ENCODE peak calls at places on chromosomes 5 and 9, in four cellular contexts. K, M, L and D are unnamed samples.
A peak's percentile ranks its signal among the peaks of the same experiment; 100 is the strongest.

GRCh38 chr5:149915392-149916260 is 29.0 kb downstream of the PDE6A start:
- DNase-seq in K (no peak), M (no peak), L (no peak), D (no peak)

GRCh38 chr9:36765468-36766341 is 193.0 kb downstream of the MELK start:
- DNase-seq in L (peak; percentile 97), K (peak; percentile 43), M (no peak), D (peak; percentile 96)

GRCh38 chr9:126532019-126532462 is 81.7 kb upstream of the LMX1B start:
- DNase-seq in M (no peak), L (no peak), K (no peak), D (no peak)

GRCh38 chr5:13027886-13028285 is 916.6 kb downstream of the DNAH5 start:
- DNase-seq in K (no peak), M (no peak), L (no peak), D (no peak)

GRCh38 chr5:154086641-154087040 is 47.9 kb downstream of the MFAP3 start:
- DNase-seq in K (no peak), L (no peak), M (no peak), D (no peak)

GRCh38 chr5:175658299-175659145 is 651 bp downstream of the HRH2 start:
- DNase-seq in M (no peak), L (no peak), K (peak; percentile 35), D (no peak)

GRCh38 chr5:36599986-36600779 is 6.2 kb upstream of the SLC1A3 start:
- DNase-seq in K (no peak), M (no peak), L (no peak), D (no peak)

GRCh38 chr5:143052967-143053682 is 282.9 kb downstream of the ARHGAP26 start:
- DNase-seq in L (no peak), M (peak; percentile 9), K (no peak), D (no peak)

GRCh38 chr5:135535820-135536801 is at the start of gene NEUROG1:
- DNase-seq in L (no peak), K (no peak), M (peak; percentile 52), D (no peak)

GRCh38 chr9:126605792-126606482 is 7.8 kb upstream of the LMX1B start:
- DNase-seq in M (no peak), K (no peak), L (no peak), D (no peak)

GRCh38 chr5:39533749-39534148 is 109.0 kb upstream of the DAB2 start:
- DNase-seq in M (peak; percentile 9), K (no peak), L (no peak), D (no peak)

GRCh38 chr9:90631964-90632363 is 10.7 kb downstream of the DIRAS2 start:
- DNase-seq in K (no peak), M (no peak), L (no peak), D (no peak)

GRCh38 chr5:107853696-107854095 is 183.0 kb upstream of the EFNA5 start:
- DNase-seq in L (no peak), M (no peak), K (no peak), D (no peak)

GRCh38 chr9:124695280-124695890 is 75.7 kb downstream of the NR6A1 start:
- DNase-seq in K (no peak), M (no peak), L (no peak), D (no peak)

GRCh38 chr9:95971815-95972214 is 96.3 kb downstream of the ERCC6L2 start:
- DNase-seq in K (no peak), L (no peak), M (no peak), D (no peak)

GRCh38 chr5:122119205-122119604 is 10.1 kb upstream of the ZNF474 start:
- DNase-seq in L (no peak), M (no peak), K (no peak), D (no peak)

GRCh38 chr9:109010676-109011655 is 2.3 kb downstream of the CTNNAL1 start:
- DNase-seq in L (peak; percentile 50), M (no peak), K (no peak), D (no peak)

GRCh38 chr5:75964008-75964407 is 119.2 kb upstream of the SV2C start:
- DNase-seq in M (no peak), K (no peak), L (no peak), D (no peak)

GRCh38 chr9:126522957-126523356 is 90.8 kb upstream of the LMX1B start:
- DNase-seq in M (no peak), L (no peak), K (no peak), D (no peak)

GRCh38 chr9:114120192-114121014 is 21.3 kb upstream of the KIF12 start:
- DNase-seq in K (no peak), M (no peak), L (no peak), D (no peak)

GRCh38 chr5:141780240-141780951 is 97.8 kb downstream of the PCDH1 start:
- DNase-seq in M (no peak), K (no peak), L (no peak), D (no peak)

GRCh38 chr9:98046161-98046543 is 10.4 kb upstream of the NANS start:
- DNase-seq in K (no peak), M (no peak), L (no peak), D (no peak)

GRCh38 chr9:99955606-99956005 is 49.2 kb downstream of the STX17 start:
- DNase-seq in L (no peak), K (no peak), M (no peak), D (no peak)

GRCh38 chr5:19987594-19988345 is at the start of gene CDH18:
- DNase-seq in L (peak; percentile 30), K (no peak), M (peak; percentile 5), D (no peak)

GRCh38 chr5:117665121-117665520 is 1090.5 kb upstream of the SEMA6A start:
- DNase-seq in K (no peak), M (no peak), L (no peak), D (no peak)

GRCh38 chr9:78783743-78784142 is 486.8 kb downstream of the PSAT1 start:
- DNase-seq in L (no peak), M (no peak), K (no peak), D (no peak)

GRCh38 chr9:32627394-32627954 is 8.0 kb downstream of the TAF1L start:
- DNase-seq in K (no peak), L (no peak), M (no peak), D (no peak)

GRCh38 chr5:21613971-21614488 is 1239.1 kb downstream of the CDH12 start:
- DNase-seq in K (no peak), M (no peak), L (no peak), D (no peak)
- H3K4me3 ChIP-seq in K (no peak overlapping the region), M (no peak overlapping the region), L (no peak overlapping the region), D (no peak overlapping the region)

GRCh38 chr5:140242099-140242498 is 60.8 kb downstream of the PFDN1 start:
- DNase-seq in L (no peak), M (no peak), K (no peak), D (no peak)
- H3K4me3 ChIP-seq in L (no peak overlapping the region), M (no peak overlapping the region), K (no peak overlapping the region), D (no peak overlapping the region)

GRCh38 chr9:137756045-137756744 is 121.4 kb upstream of the CACNA1B start:
- DNase-seq in L (no peak), M (no peak), K (no peak), D (peak; percentile 24)
- H3K4me3 ChIP-seq in L (no peak overlapping the region), M (no peak overlapping the region), K (no peak overlapping the region), D (no peak overlapping the region)

GRCh38 chr5:157253547-157253946 is 12.4 kb upstream of the CYFIP2 start:
- DNase-seq in M (peak; percentile 70), K (peak; percentile 42), L (peak; percentile 69), D (no peak)
- H3K4me3 ChIP-seq in M (no peak overlapping the region), K (no peak overlapping the region), L (no peak overlapping the region), D (no peak overlapping the region)

GRCh38 chr5:172647341-172648007 is 6.4 kb downstream of the NEURL1B start:
- DNase-seq in L (no peak), M (no peak), K (no peak), D (no peak)

GRCh38 chr5:172648755-172649154 is 7.7 kb downstream of the NEURL1B start:
- DNase-seq in L (no peak), M (no peak), K (no peak), D (no peak)

GRCh38 chr5:172646716-172647285 is 5.7 kb downstream of the NEURL1B start:
- DNase-seq in L (peak; percentile 73), M (peak; percentile 25), K (no peak), D (no peak)

GRCh38 chr5:172645271-172645670 is 4.2 kb downstream of the NEURL1B start:
- DNase-seq in L (no peak), M (no peak), K (no peak), D (no peak)

DNA sequence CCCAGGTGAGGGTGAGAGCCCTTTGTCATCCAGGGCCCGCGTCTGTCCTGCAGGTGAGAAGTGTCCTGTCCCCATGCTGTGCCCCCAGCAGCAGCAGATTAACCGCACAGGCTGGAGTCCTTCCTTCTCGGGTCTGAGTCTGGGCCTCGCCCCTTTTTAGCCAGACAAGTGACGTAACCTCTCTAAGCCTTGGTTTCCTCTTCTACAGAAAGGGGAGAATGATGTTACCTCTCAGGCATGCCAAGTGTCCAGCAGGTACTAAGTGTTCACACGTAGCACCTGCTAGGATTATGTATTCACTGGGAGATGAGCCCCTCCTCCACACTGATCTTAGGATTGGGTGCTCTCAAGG is 6.9 kb downstream of the NEURL1B start:
- DNase-seq in M (peak; percentile 48), K (no peak), L (no peak), D (no peak)
- H3K4me3 ChIP-seq in M (no peak overlapping the region), K (no peak overlapping the region), L (no peak overlapping the region), D (no peak overlapping the region)

DNA sequence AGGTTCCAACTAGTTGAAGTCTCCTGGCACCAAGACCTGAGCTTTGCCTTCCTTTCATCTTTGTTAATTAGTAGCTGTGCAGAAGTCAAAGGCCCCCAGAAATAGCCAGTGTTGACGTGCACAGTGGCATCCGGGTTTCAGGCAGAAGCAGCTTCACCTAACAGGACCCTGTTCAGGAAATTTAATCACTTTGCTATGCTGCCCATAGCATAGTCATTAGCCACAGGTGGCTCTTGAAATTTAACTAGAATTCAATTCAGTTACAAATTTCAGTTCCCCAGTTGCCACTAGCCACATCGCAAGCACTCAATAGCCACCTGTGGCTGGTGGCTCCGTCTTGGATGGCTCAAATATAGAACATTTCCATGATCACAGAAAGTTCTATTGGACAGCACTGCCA is 179.1 kb downstream of the GOLPH3 start:
- DNase-seq in L (no peak), M (no peak), K (no peak), D (no peak)
- H3K4me3 ChIP-seq in L (no peak overlapping the region), M (no peak overlapping the region), K (no peak overlapping the region), D (no peak overlapping the region)